ENCODE peak calls at places on chromosomes 5 and 9, in nine cellular contexts. C is HFFc6, G is WTC11, U is sigmoid colon, T is adrenal gland, S is NB4, Q is ovary, N is lower leg skin, M is right atrium auricular region. I is an unnamed sample.

GRCh38 chr5:7904170-7904569 is 35.2 kb downstream of the MTRR start:
- DNase-seq in U (no peak), S (no peak), M (no peak), T (no peak), C (peak; percentile 79), Q (no peak), N (no peak), G (no peak), I (no peak)

GRCh38 chr9:77805810-77806209 is 157.7 kb upstream of the GNA14 start:
- DNase-seq in N (no peak), G (no peak), U (no peak), T (no peak), C (no peak), M (no peak), S (no peak), Q (no peak), I (no peak)

GRCh38 chr9:111350556-111350955 is 20.5 kb upstream of the OR2K2 start:
- DNase-seq in T (no peak), M (no peak), G (no peak), N (no peak), Q (no peak), U (no peak), S (no peak), C (no peak), I (no peak)

GRCh38 chr5:180083529-180084060 is 12.0 kb upstream of the RNF130 start:
- DNase-seq in G (no peak), N (peak; percentile 69), C (no peak), T (no peak), S (no peak), Q (no peak), M (peak; percentile 28), U (no peak), I (no peak)

GRCh38 chr9:92600742-92601261 is 65.0 kb upstream of the ECM2 start:
- DNase-seq in C (peak; percentile 11), G (no peak), T (no peak), S (no peak), M (no peak), N (peak; percentile 82), U (no peak), Q (no peak), I (no peak)

GRCh38 chr5:149420509-149421371 is 41.6 kb upstream of the IL17B start:
- DNase-seq in S (no peak), Q (peak; percentile 65), G (no peak), N (no peak), C (no peak), T (no peak), U (peak; percentile 88), M (no peak), I (no peak)

GRCh38 chr5:1218351-1219080 is 6.7 kb upstream of the SLC6A18 start:
- DNase-seq in G (no peak), C (no peak), T (no peak), N (no peak), M (no peak), Q (no peak), S (no peak), U (no peak), I (no peak)

GRCh38 chr9:125932012-125932411 is 184.8 kb downstream of the PBX3 start:
- DNase-seq in Q (no peak), T (peak; percentile 74), M (peak; percentile 63), N (no peak), G (no peak), U (peak; percentile 79), S (no peak), C (peak; percentile 100), I (no peak)

GRCh38 chr5:124923131-124923530 is 176.7 kb upstream of the ZNF608 start:
- DNase-seq in U (no peak), T (no peak), G (no peak), M (no peak), C (no peak), N (no peak), S (no peak), Q (no peak), I (no peak)

GRCh38 chr9:84793251-84793650 is 123.7 kb downstream of the NTRK2 start:
- DNase-seq in G (no peak), T (no peak), U (no peak), S (no peak), Q (no peak), N (no peak), M (no peak), C (no peak), I (no peak)

GRCh38 chr9:120362446-120362845 is 217.5 kb downstream of the CDK5RAP2 start:
- DNase-seq in U (no peak), T (no peak), G (no peak), S (no peak), N (no peak), C (no peak), M (no peak), Q (no peak), I (no peak)

GRCh38 chr9:35696520-35697215 is 6.9 kb upstream of the TPM2 start:
- DNase-seq in U (peak; percentile 78), M (peak; percentile 75), Q (peak; percentile 69), G (peak; percentile 81), C (no peak), N (no peak), S (peak; percentile 44), T (peak; percentile 74), I (no peak)

GRCh38 chr5:57117601-57118000 is 56.3 kb upstream of the GPBP1 start:
- DNase-seq in Q (no peak), U (no peak), N (no peak), S (peak; percentile 72), T (no peak), C (no peak), G (no peak), M (no peak), I (no peak)

GRCh38 chr9:131273146-131273545 is 3.2 kb downstream of the FAM78A start:
- DNase-seq in Q (no peak), G (no peak), N (no peak), M (no peak), C (no peak), S (peak; percentile 89), T (no peak), U (no peak), I (no peak)

GRCh38 chr5:141783599-141784296 is 94.5 kb downstream of the PCDH1 start:
- DNase-seq in U (no peak), Q (no peak), T (no peak), M (no peak), S (no peak), N (no peak), C (no peak), G (peak; percentile 48), I (no peak)

GRCh38 chr5:19853616-19854240 is 134.3 kb downstream of the CDH18 start:
- DNase-seq in Q (no peak), S (no peak), U (no peak), M (no peak), G (no peak), T (no peak), N (no peak), C (peak; percentile 79), I (no peak)

DNA sequence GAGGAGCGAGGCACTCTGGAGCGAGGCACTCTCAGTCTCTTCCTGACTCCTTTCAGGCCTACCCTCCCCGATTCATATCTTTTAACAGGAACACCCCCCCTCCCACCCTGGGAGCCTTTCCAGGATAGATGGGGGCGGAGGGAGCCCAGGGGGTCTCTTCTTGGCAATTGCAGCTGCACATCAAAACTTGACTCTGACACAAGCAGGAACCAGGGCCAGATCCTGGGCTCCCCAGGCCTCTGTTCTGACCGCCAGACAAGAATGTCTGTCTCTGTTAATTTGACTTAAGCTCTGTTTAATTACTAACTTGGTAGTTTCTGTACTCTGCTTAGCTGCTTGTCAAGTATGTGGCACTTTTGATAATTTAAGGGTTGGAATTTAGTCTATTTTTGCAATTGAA is 43.4 kb downstream of the ACTL7B start:
- DNase-seq in U (no peak), S (no peak), C (no peak), Q (no peak), T (no peak), M (no peak), N (no peak), G (no peak), I (no peak)
- TF ChIP-seq CTCF in U (no peak), S (no peak), C (no peak), Q (no peak), T (no peak), M (no peak), N (no peak), G (no peak), I (no peak)

DNA sequence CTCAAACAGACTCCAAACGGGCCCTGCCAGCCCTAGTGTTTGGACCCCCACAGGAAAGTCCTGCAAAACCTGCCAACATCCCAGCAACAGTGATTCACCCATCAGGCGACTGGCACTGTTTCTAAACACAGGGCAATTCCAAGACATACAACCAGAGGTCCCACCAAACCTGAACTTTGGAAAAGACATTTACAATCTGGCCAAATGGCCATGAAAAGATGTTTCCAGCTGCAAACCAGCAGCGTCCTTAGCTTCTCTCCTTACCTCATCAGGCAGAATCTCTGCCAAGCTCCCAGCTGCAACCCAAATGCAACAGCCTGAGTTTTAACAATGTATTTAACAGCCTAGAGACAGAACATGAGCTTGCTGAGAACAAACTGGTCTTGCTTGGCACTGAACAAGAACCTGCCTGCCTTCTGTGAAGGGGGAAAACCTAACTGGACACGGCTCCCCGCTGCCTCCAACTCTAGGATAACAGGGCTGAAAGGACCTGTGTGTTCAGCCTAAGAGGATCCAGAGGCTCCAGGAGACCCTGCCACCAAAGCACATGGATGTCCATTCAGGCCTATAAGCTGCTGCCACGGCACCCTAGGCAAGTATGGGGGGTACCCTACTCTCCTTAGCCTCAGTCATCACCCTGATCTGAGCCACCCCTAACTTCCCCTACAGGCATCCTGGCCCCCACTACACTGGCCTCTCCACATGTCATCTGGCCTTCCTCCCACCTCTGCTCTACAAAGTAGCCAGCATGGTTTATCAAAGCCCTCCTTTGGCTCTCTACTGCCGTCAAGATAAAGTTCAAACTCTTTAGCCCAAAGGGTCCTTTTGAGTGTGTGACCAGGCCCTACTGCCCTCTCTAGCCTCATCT is 5.6 kb downstream of the P4HA2 start:
- DNase-seq in U (peak; percentile 94), M (peak; percentile 77), N (peak; percentile 80), G (no peak), T (peak; percentile 25), C (peak; percentile 34), S (no peak), Q (peak; percentile 80), I (no peak)
- TF ChIP-seq CTCF in U (no peak), M (peak; percentile 41), N (no peak), G (no peak), T (no peak), C (peak; percentile 55), S (no peak), Q (no peak), I (no peak)

DNA sequence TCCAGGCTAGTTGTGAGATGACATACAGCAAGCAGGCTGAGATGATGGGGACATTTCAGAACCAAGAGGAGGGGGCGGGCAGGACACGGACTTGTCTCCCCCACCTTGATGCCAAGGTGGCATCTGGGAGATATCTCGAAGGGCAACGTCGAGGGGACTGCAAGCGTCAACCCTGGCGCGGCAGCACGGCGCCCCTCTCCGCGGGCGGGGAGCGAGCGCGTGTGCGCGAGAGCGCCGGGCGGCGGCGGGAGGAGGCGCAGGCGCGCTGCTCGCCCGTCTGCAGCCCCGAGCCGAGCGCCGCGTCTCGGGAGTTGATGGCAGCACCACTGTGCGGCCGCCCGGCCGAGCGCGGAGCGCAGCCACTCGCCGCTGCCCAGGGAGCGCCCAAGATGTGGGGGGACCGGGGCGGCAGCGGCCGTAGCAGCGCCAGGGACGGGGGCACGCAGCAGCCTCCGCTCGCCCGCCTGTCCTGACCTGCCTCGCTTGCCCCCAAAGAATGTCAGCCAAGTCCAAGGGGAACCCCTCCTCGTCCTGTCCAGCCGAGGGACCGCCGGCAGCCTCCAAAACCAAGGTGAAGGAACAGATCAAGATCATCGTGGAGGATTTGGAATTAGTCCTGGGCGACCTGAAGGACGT is at the start of gene PRR16:
- DNase-seq in C (peak; percentile 55), S (peak; percentile 30), U (peak; percentile 64), M (no peak), G (peak; percentile 69), Q (peak; percentile 38), N (peak; percentile 84), T (peak; percentile 34), I (no peak)
- TF ChIP-seq CTCF in C (peak; percentile 72), S (no peak), U (peak; percentile 13), M (peak; percentile 54), G (no peak), Q (no peak), N (no peak), T (no peak), I (no peak)

GRCh38 chr5:11906495-11906894 is 2.2 kb upstream of the CTNND2 start:
- DNase-seq in T (no peak), M (no peak), Q (no peak), G (no peak), U (no peak), C (no peak), N (no peak), S (no peak), I (no peak)
- TF ChIP-seq CTCF in T (no peak), M (no peak), Q (no peak), G (no peak), U (no peak), C (no peak), N (no peak), S (no peak), I (no peak)